ENCODE peak calls at places on chromosomes 7 and 10, in seven cellular contexts. U, W, B, P, D, I and Q are unnamed samples.

GRCh38 chr10:91071786-91072185 is 148.7 kb upstream of the PCGF5 start:
- DNase-seq in P (no peak), B (no peak), U (no peak), D (no peak), W (no peak), I (no peak), Q (no peak)

GRCh38 chr10:102230264-102230860 is 4.3 kb downstream of the ELOVL3 start:
- DNase-seq in P (peak; percentile 56), D (no peak), W (peak; percentile 58), I (peak; percentile 94), U (peak; percentile 48), B (peak; percentile 55), Q (no peak)

GRCh38 chr10:130350996-130351395 is 214.8 kb downstream of the GLRX3 start:
- DNase-seq in D (no peak), I (no peak), P (no peak), U (no peak), W (no peak), B (no peak), Q (no peak)

GRCh38 chr10:97567891-97568290 is 4.7 kb upstream of the ANKRD2 start:
- DNase-seq in B (no peak), P (no peak), D (no peak), W (no peak), I (peak; percentile 16), U (no peak), Q (no peak)

GRCh38 chr10:32882076-32882475 is 76.0 kb downstream of the ITGB1 start:
- DNase-seq in I (no peak), U (no peak), P (no peak), B (peak; percentile 12), D (no peak), W (no peak), Q (no peak)

GRCh38 chr10:123278445-123278844 is 124.2 kb downstream of the BUB3 start:
- DNase-seq in W (no peak), D (no peak), U (no peak), P (no peak), I (no peak), B (no peak), Q (no peak)

GRCh38 chr10:21517134-21517982 is 8.1 kb downstream of the SKIDA1 start:
- DNase-seq in B (peak; percentile 66), P (peak; percentile 76), U (peak; percentile 77), D (no peak), I (peak; percentile 86), W (peak; percentile 42), Q (no peak)

GRCh38 chr10:131514454-131514853 is 202.9 kb upstream of the TCERG1L start:
- DNase-seq in W (no peak), P (no peak), D (no peak), U (peak; percentile 13), I (peak; percentile 73), B (peak; percentile 27), Q (no peak)

GRCh38 chr7:140512317-140513000 is 33.2 kb upstream of the MKRN1 start:
- DNase-seq in P (peak; percentile 29), W (peak; percentile 83), D (no peak), I (no peak), U (peak; percentile 67), B (peak; percentile 67), Q (no peak)

GRCh38 chr10:88347597-88348304 is 235.4 kb downstream of the RNLS start:
- DNase-seq in B (no peak), U (no peak), D (no peak), P (no peak), W (no peak), I (no peak), Q (no peak)

GRCh38 chr7:73621168-73622063 is 2.9 kb downstream of the MLXIPL start:
- DNase-seq in B (no peak), U (no peak), I (no peak), P (no peak), D (no peak), W (no peak), Q (no peak)

GRCh38 chr7:131190146-131190545 is 137.5 kb upstream of the MKLN1 start:
- DNase-seq in W (no peak), I (peak; percentile 4), B (no peak), D (no peak), U (no peak), P (no peak), Q (no peak)

GRCh38 chr10:13587367-13587766 is 602 bp downstream of the PRPF18 start:
- DNase-seq in U (peak; percentile 42), I (peak; percentile 6), B (no peak), P (peak; percentile 27), W (no peak), D (no peak), Q (no peak)

GRCh38 chr7:7176421-7177043 is 5.8 kb upstream of the C1GALT1 start:
- DNase-seq in U (no peak), I (peak; percentile 64), P (no peak), D (no peak), W (no peak), B (peak; percentile 84), Q (no peak)

GRCh38 chr7:55191161-55191925 is 172.5 kb downstream of the EGFR start:
- DNase-seq in P (no peak), W (no peak), U (no peak), B (no peak), D (no peak), I (no peak), Q (no peak)

GRCh38 chr10:124476043-124476725 is 14.6 kb downstream of the LHPP start:
- DNase-seq in I (no peak), W (no peak), D (no peak), U (no peak), B (no peak), P (no peak), Q (no peak)

GRCh38 chr7:154640266-154640865 is 362.6 kb downstream of the PAXIP1 start:
- DNase-seq in D (no peak), P (no peak), U (peak; percentile 74), I (peak; percentile 64), W (no peak), B (no peak), Q (no peak)

GRCh38 chr7:86747698-86748097 is 104.0 kb downstream of the GRM3 start:
- DNase-seq in U (no peak), D (no peak), P (no peak), I (peak; percentile 72), W (no peak), B (no peak), Q (no peak)

GRCh38 chr10:48634198-48634983 is 29.5 kb upstream of the ARHGAP22 start:
- DNase-seq in I (no peak), U (no peak), D (peak; percentile 96), P (no peak), B (no peak), W (no peak), Q (peak; percentile 68)

GRCh38 chr10:15373199-15373598 is 2.1 kb upstream of the FAM171A1 start:
- DNase-seq in P (no peak), U (no peak), D (no peak), B (no peak), W (no peak), I (no peak), Q (no peak)

GRCh38 chr10:11011966-11012365 is 5.7 kb upstream of the CELF2 start:
- DNase-seq in D (no peak), B (no peak), P (no peak), U (no peak), I (no peak), W (no peak), Q (no peak)
- H3K27ac ChIP-seq in D (no peak overlapping the region), B (no peak overlapping the region), P (no peak overlapping the region), U (no peak overlapping the region), I (no peak overlapping the region), W (no peak overlapping the region), Q (peak overlapping the region; percentile 92)

DNA sequence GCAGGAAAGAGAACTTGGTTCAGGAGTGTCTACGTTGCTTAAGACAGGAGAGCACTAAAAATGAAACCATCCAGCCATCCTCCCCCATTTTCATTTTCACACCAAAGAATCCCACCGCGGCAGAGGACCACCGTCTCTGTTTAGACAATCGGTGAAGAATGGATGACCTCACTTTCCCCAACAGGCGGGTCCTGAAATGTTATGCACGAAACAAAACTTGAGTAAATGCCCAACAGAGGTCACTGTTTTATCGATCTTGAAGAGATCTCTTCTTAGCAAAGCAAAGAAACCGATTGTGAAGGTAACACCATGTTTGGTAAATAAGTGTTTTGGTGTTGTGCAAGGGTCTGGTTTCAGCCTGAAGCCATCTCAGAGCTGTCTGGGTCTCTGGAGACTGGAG is 1.4 kb upstream of the IL6 start:
- DNase-seq in D (no peak), W (no peak), B (peak; percentile 48), U (peak; percentile 58), P (no peak), I (peak; percentile 23), Q (no peak)
- TF ChIP-seq CTCF in D (no peak), W (no peak), B (peak; percentile 42), U (peak; percentile 55), P (no peak), I (no peak), Q (no peak)

DNA sequence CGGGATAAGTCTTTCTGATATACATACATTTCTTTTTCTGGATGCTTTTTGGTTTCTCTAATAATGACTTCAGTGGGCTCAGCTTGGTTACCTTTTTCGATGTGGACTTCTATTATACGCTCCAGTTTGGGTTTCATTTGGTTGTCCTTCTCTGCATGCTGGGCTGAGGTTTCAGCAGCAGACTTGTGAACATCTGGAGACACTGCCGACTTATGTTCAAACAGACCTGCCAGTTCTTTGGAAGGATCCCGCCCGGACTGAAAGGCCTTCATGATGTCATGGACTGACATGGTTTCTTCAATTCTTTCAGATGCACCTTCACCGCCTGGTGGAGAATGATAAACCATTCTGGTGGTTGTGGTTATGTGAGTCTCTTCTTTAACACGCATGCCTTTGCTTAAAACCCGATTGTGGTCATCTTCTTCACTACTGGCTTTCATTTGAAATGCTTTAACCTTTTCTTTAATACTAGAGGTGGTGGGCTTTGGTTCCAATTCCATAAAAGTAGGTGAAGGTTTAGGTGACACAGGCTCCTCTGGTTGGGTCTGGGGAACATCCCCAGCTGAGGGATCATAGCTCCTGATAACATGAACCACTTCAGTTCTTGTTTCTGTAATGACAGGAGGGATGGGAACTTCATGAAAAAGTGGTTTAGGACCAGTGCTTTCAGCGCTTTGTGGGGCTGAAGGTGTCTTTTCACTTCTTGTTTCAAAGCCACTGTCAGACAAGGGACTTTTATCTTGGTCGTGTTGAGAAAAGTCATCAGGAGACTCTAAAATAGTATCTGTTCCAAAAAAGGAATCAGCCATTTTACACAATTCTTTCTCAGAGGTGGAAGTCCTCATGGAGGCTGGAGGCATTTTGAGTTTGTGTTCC is 167.7 kb upstream of the CCDC6 start:
- DNase-seq in I (no peak), U (peak; percentile 65), B (no peak), D (no peak), W (no peak), P (no peak), Q (no peak)
- H3K4me3 ChIP-seq in I (no peak overlapping the region), U (no peak overlapping the region), B (no peak overlapping the region), D (no peak overlapping the region), W (no peak overlapping the region), P (no peak overlapping the region), Q (no peak overlapping the region)

GRCh38 chr7:95919574-95919973 is 147.2 kb downstream of the DYNC1I1 start:
- DNase-seq in B (peak; percentile 24), U (no peak), I (no peak), W (no peak), P (no peak), D (no peak), Q (no peak)

GRCh38 chr7:95916573-95917371 is 144.4 kb downstream of the DYNC1I1 start:
- DNase-seq in U (peak; percentile 66), W (peak; percentile 82), P (peak; percentile 90), B (peak; percentile 83), D (peak; percentile 56), I (peak; percentile 86), Q (peak; percentile 90)

GRCh38 chr7:95921543-95921942 is 149.2 kb downstream of the DYNC1I1 start:
- DNase-seq in I (no peak), D (no peak), B (peak; percentile 89), P (no peak), W (no peak), U (no peak), Q (no peak)

GRCh38 chr7:95915731-95916130 is 143.4 kb downstream of the DYNC1I1 start:
- DNase-seq in B (no peak), P (no peak), D (no peak), I (no peak), U (no peak), W (no peak), Q (no peak)

GRCh38 chr7:95917622-95918021 is 145.3 kb downstream of the DYNC1I1 start:
- DNase-seq in U (no peak), D (no peak), B (no peak), W (no peak), I (no peak), P (peak; percentile 22), Q (no peak)
- H3K27ac ChIP-seq in U (no peak overlapping the region), D (no peak overlapping the region), B (no peak overlapping the region), W (no peak overlapping the region), I (no peak overlapping the region), P (peak overlapping the region; percentile 51), Q (no peak overlapping the region)